ENCODE peak calls at places on chromosomes 12 and 14, in six cellular contexts. Y is cardiac muscle cell, Z is neural progenitor cell, O is pancreas, S is H9, J is ascending aorta. D is an unnamed sample.

GRCh38 chr14:77185093-77185465 is 3.5 kb downstream of the TMEM63C start:
- DNase-seq in S (no peak), Z (no peak), J (no peak), O (no peak), Y (no peak), D (no peak)

GRCh38 chr12:67818379-67819001 is 169.9 kb downstream of the DYRK2 start:
- DNase-seq in Y (no peak), S (no peak), O (no peak), J (no peak), Z (no peak), D (no peak)

GRCh38 chr12:62911288-62911687 is 23.7 kb downstream of the PPM1H start:
- DNase-seq in O (no peak), Y (no peak), S (no peak), Z (no peak), J (no peak), D (no peak)

GRCh38 chr12:31618228-31619025 is 27.5 kb upstream of the DENND5B start:
- DNase-seq in Y (peak; percentile 78), O (no peak), Z (no peak), S (no peak), J (no peak), D (no peak)

GRCh38 chr14:69149461-69150244 is 3.3 kb downstream of the DCAF5 start:
- DNase-seq in Z (no peak), Y (no peak), S (no peak), J (no peak), O (no peak), D (no peak)

GRCh38 chr14:22276913-22277816 is 311.9 kb downstream of the DAD1 start:
- DNase-seq in O (no peak), Y (peak; percentile 35), S (no peak), Z (peak; percentile 34), J (no peak), D (no peak)

GRCh38 chr12:53324113-53324778 is 2.8 kb upstream of the AAAS start:
- DNase-seq in J (no peak), S (peak; percentile 60), Z (peak; percentile 64), O (peak; percentile 38), Y (no peak), D (no peak)

GRCh38 chr12:66321433-66321832 is 19.1 kb downstream of the HELB start:
- DNase-seq in Y (no peak), S (no peak), O (no peak), J (no peak), Z (no peak), D (no peak)

GRCh38 chr12:4961311-4961710 is 51.6 kb downstream of the KCNA1 start:
- DNase-seq in S (no peak), O (no peak), Y (no peak), J (no peak), Z (no peak), D (no peak)

GRCh38 chr12:93387780-93388179 is 10.1 kb downstream of the NUDT4 start:
- DNase-seq in Z (no peak), S (no peak), J (no peak), O (no peak), Y (peak; percentile 47), D (peak; percentile 32)

GRCh38 chr12:68304626-68305025 is 27.5 kb downstream of the MDM1 start:
- DNase-seq in S (no peak), O (no peak), Y (peak; percentile 22), J (no peak), Z (no peak), D (no peak)

GRCh38 chr14:50452979-50453705 is 56.5 kb upstream of the CDKL1 start:
- DNase-seq in Z (no peak), Y (peak; percentile 86), O (no peak), S (no peak), J (no peak), D (peak; percentile 56)

GRCh38 chr14:104382361-104383087 is 197.0 kb upstream of the C14orf180 start:
- DNase-seq in O (peak; percentile 6), Y (no peak), Z (no peak), J (no peak), S (no peak), D (no peak)

GRCh38 chr14:55388160-55388559 is 23.5 kb downstream of the ATG14 start:
- DNase-seq in O (no peak), Z (no peak), S (no peak), Y (no peak), J (no peak), D (no peak)

GRCh38 chr12:122996188-122996601 is 15.7 kb downstream of the ARL6IP4 start:
- DNase-seq in Z (no peak), J (no peak), O (no peak), S (no peak), Y (no peak), D (no peak)

GRCh38 chr12:49627752-49628360 is 4.5 kb downstream of the PRPF40B start:
- DNase-seq in Z (no peak), J (no peak), O (no peak), Y (peak; percentile 46), S (no peak), D (peak; percentile 49)

GRCh38 chr14:71852201-71852600 is 80.0 kb upstream of the RGS6 start:
- DNase-seq in Z (peak; percentile 46), O (no peak), J (no peak), S (no peak), Y (peak; percentile 40), D (no peak)

GRCh38 chr14:87712386-87713113 is 280.4 kb downstream of the GALC start:
- DNase-seq in S (no peak), Z (peak; percentile 24), O (no peak), J (no peak), Y (no peak), D (no peak)

GRCh38 chr14:100523131-100523530 is 64.1 kb downstream of the BEGAIN start:
- DNase-seq in J (no peak), Z (no peak), Y (no peak), O (no peak), S (peak; percentile 26), D (no peak)

GRCh38 chr14:93271111-93271510 is 61.7 kb downstream of the BTBD7 start:
- DNase-seq in Z (no peak), J (no peak), S (no peak), O (no peak), Y (no peak), D (no peak)

GRCh38 chr14:95431199-95432145 is 85.0 kb downstream of the SYNE3 start:
- DNase-seq in J (no peak), Y (peak; percentile 50), S (peak; percentile 63), Z (peak; percentile 61), O (no peak), D (no peak)

GRCh38 chr12:2482938-2483337 is 311.8 kb upstream of the FKBP4 start:
- DNase-seq in Z (no peak), S (no peak), J (no peak), Y (peak; percentile 19), O (no peak), D (no peak)

GRCh38 chr12:104707179-104707578 is 250.4 kb downstream of the CHST11 start:
- DNase-seq in Z (no peak), O (no peak), S (no peak), Y (no peak), J (no peak), D (no peak)

GRCh38 chr12:124695861-124696260 is 128.4 kb upstream of the NCOR2 start:
- DNase-seq in J (no peak), O (no peak), S (peak; percentile 49), Z (peak; percentile 47), Y (no peak), D (no peak)

GRCh38 chr12:46585854-46586621 is 213.5 kb upstream of the SLC38A2 start:
- DNase-seq in S (peak; percentile 85), Z (peak; percentile 88), Y (peak; percentile 75), O (peak; percentile 48), J (no peak), D (no peak)

GRCh38 chr14:55075628-55076027 is 24.2 kb downstream of the MAPK1IP1L start:
- DNase-seq in O (no peak), S (no peak), Y (no peak), J (no peak), Z (no peak), D (no peak)

GRCh38 chr12:92128612-92129011 is 17.0 kb downstream of the BTG1 start:
- DNase-seq in O (no peak), Y (no peak), S (no peak), J (no peak), Z (no peak), D (no peak)

GRCh38 chr12:56205445-56205844 is 16.2 kb upstream of the SMARCC2 start:
- DNase-seq in Y (no peak), O (no peak), Z (no peak), S (no peak), J (no peak), D (no peak)

GRCh38 chr14:81211844-81212243 is 8.9 kb downstream of the GTF2A1 start:
- DNase-seq in J (no peak), Z (peak; percentile 30), S (no peak), O (no peak), Y (peak; percentile 31), D (no peak)
- TF ChIP-seq CTCF in J (peak; percentile 45), Z (peak; percentile 43), S (peak; percentile 54), O (peak; percentile 13), Y (peak; percentile 31), D (no peak)

DNA sequence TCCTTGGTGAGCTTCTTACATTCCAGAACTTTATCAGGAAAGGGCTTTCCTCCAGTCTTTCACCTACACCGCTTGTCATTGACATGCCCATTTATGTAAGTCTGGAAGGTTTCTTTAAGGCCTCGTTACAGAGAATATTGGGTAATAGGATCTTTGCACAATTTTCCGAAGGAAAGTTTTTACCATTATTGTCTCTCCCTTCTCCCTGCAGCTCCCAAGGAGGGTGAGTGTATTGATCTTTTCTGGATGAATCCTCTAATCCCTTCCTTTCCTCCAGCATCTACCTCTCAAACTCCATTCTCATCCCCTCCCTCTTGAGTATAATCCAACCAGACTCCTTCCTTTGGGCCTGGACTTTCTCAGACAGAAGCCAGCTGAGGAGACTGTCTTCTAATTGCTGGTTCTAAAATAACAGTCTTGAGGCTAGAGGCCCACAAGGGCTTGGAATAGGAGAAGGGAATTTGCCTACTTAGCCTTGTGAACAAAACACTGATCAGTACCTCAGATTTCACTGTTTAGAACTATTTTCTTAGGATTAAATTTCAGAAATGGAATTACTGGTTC is 21.8 kb downstream of the WNK1 start:
- DNase-seq in Z (peak; percentile 53), J (no peak), S (no peak), O (no peak), Y (peak; percentile 53), D (no peak)
- H3K27ac ChIP-seq in Z (peak overlapping the region; percentile 82), J (peak overlapping the region; percentile 42), S (no peak overlapping the region), O (no peak overlapping the region), Y (peak overlapping the region; percentile 92), D (no peak overlapping the region)

GRCh38 chr12:126974779-126975178 is 1292.2 kb upstream of the TMEM132C start:
- DNase-seq in Z (peak; percentile 11), S (peak; percentile 54), J (no peak), Y (no peak), O (no peak), D (no peak)
- TF ChIP-seq CTCF in Z (peak; percentile 10), S (peak; percentile 41), J (no peak), Y (no peak), O (no peak), D (no peak)

GRCh38 chr12:9112076-9112853 is 3.5 kb downstream of the A2M start:
- DNase-seq in J (no peak), O (no peak), Z (no peak), S (no peak), Y (no peak), D (no peak)
- H3K27ac ChIP-seq in J (peak overlapping the region; percentile 22), O (no peak overlapping the region), Z (no peak overlapping the region), S (no peak overlapping the region), Y (no peak overlapping the region), D (no peak overlapping the region)

GRCh38 chr12:131454418-131455217 is 256.3 kb upstream of the SFSWAP start:
- DNase-seq in J (no peak), Z (peak; percentile 87), S (peak; percentile 95), O (no peak), Y (peak; percentile 13), D (peak; percentile 54)
- TF ChIP-seq CTCF in J (no peak), Z (peak; percentile 74), S (peak; percentile 81), O (peak; percentile 26), Y (peak; percentile 29), D (peak; percentile 33)

GRCh38 chr12:57370084-57370483 is 60.8 kb downstream of the R3HDM2 start:
- DNase-seq in O (no peak), S (no peak), Z (no peak), J (no peak), Y (no peak), D (no peak)
- H3K27ac ChIP-seq in O (no peak overlapping the region), S (no peak overlapping the region), Z (no peak overlapping the region), J (no peak overlapping the region), Y (no peak overlapping the region), D (no peak overlapping the region)

D was measured in RWPE1.